ENCODE peak calls at places on chromosomes 1 and 21, in four cellular contexts. K, B, W and Q are unnamed samples.

GRCh38 chr1:85629532-85629920 is 49.0 kb downstream of the CCN1 start:
- DNase-seq in K (no peak), B (no peak), W (no peak), Q (no peak)

GRCh38 chr1:23483327-23484252 is at the start of gene ASAP3:
- DNase-seq in W (peak; percentile 57), B (peak; percentile 41), K (peak; percentile 73), Q (peak; percentile 38)

GRCh38 chr1:19049128-19049768 is 92.8 kb upstream of the IFFO2 start:
- DNase-seq in B (no peak), K (no peak), W (no peak), Q (no peak)

GRCh38 chr1:156126701-156127534 is 12.4 kb downstream of the LMNA start:
- DNase-seq in B (peak; percentile 96), K (no peak), W (peak; percentile 62), Q (no peak)

GRCh38 chr1:226711976-226712778 is 26.9 kb downstream of the ITPKB start:
- DNase-seq in B (no peak), K (no peak), W (no peak), Q (no peak)

GRCh38 chr1:177228721-177229088 is 57.9 kb downstream of the BRINP2 start:
- DNase-seq in W (peak; percentile 2), K (no peak), B (peak; percentile 50), Q (no peak)

GRCh38 chr1:196034080-196034706 is 574.0 kb downstream of the KCNT2 start:
- DNase-seq in W (no peak), B (no peak), K (peak; percentile 48), Q (peak; percentile 32)

GRCh38 chr21:36743446-36743845 is 44.5 kb downstream of the SIM2 start:
- DNase-seq in B (no peak), K (no peak), W (no peak), Q (no peak)

GRCh38 chr21:44428281-44428942 is 26.9 kb upstream of the LRRC3 start:
- DNase-seq in K (peak; percentile 88), W (peak; percentile 71), B (no peak), Q (no peak)

GRCh38 chr1:30982937-30983336 is 74.4 kb upstream of the SDC3 start:
- DNase-seq in B (peak; percentile 52), W (no peak), K (no peak), Q (no peak)

GRCh38 chr21:29077651-29078090 is 4.2 kb upstream of the CCT8 start:
- DNase-seq in B (peak; percentile 48), W (peak; percentile 17), K (no peak), Q (no peak)

GRCh38 chr21:39451332-39452206 is at the start of gene SH3BGR:
- DNase-seq in K (peak; percentile 93), W (no peak), B (no peak), Q (no peak)

GRCh38 chr1:211581521-211581920 is 2.6 kb upstream of the SLC30A1 start:
- DNase-seq in K (no peak), W (no peak), B (peak; percentile 78), Q (no peak)

GRCh38 chr21:46572850-46573249 is 32.0 kb downstream of the S100B start:
- DNase-seq in W (no peak), K (no peak), B (no peak), Q (no peak)

GRCh38 chr1:66275601-66276023 is 258.3 kb upstream of the SGIP1 start:
- DNase-seq in K (no peak), W (no peak), B (no peak), Q (no peak)

GRCh38 chr1:207752456-207753132 is 740 bp downstream of the CD46 start:
- DNase-seq in K (no peak), B (peak; percentile 13), W (peak; percentile 69), Q (no peak)

GRCh38 chr1:197391303-197392226 is 123.5 kb downstream of the CRB1 start:
- DNase-seq in K (no peak), B (no peak), W (no peak), Q (no peak)

GRCh38 chr1:38052750-38053415 is 6.3 kb upstream of the POU3F1 start:
- DNase-seq in B (no peak), W (no peak), K (peak; percentile 79), Q (no peak)

GRCh38 chr1:178541829-178542553 is 29.1 kb downstream of the TEX35 start:
- DNase-seq in K (peak; percentile 72), W (no peak), B (no peak), Q (no peak)

GRCh38 chr21:45825209-45825602 is 156.4 kb upstream of the COL6A1 start:
- DNase-seq in B (no peak), W (no peak), K (peak; percentile 25), Q (no peak)

GRCh38 chr21:35652872-35653271 is 407.5 kb downstream of the SETD4 start:
- DNase-seq in K (no peak), B (no peak), W (no peak), Q (no peak)

GRCh38 chr1:203465943-203466342 is 9.7 kb upstream of the PRELP start:
- DNase-seq in B (no peak), K (no peak), W (no peak), Q (no peak)

GRCh38 chr1:161956097-161956496 is 67.6 kb downstream of the OLFML2B start:
- DNase-seq in W (no peak), B (peak; percentile 79), K (no peak), Q (no peak)

GRCh38 chr1:169928438-169929209 is 34.9 kb upstream of the SCYL3 start:
- DNase-seq in B (peak; percentile 72), K (no peak), W (peak; percentile 64), Q (peak; percentile 11)

GRCh38 chr1:194807530-194808220 is 1621.3 kb upstream of the B3GALT2 start:
- DNase-seq in W (no peak), K (no peak), B (no peak), Q (no peak)

GRCh38 chr1:37877991-37878544 is 18.7 kb upstream of the MTF1 start:
- DNase-seq in K (no peak), W (peak; percentile 85), B (no peak), Q (no peak)

GRCh38 chr1:66758247-66758755 is 6.0 kb downstream of the DYNLT5 start:
- DNase-seq in W (no peak), B (peak; percentile 31), K (no peak), Q (no peak)

GRCh38 chr1:202237052-202237451 is 43.5 kb downstream of the LGR6 start:
- DNase-seq in W (peak; percentile 83), B (peak; percentile 15), K (peak; percentile 93), Q (peak; percentile 41)

GRCh38 chr1:56522680-56523079 is 56.7 kb downstream of the PLPP3 start:
- DNase-seq in W (no peak), K (no peak), B (no peak), Q (no peak)

GRCh38 chr21:32143222-32143939 is 135.5 kb downstream of the MIS18A start:
- DNase-seq in B (peak; percentile 3), K (peak; percentile 43), W (no peak), Q (peak; percentile 17)

GRCh38 chr1:160206421-160207117 is 1.4 kb downstream of the PEA15 start:
- DNase-seq in K (peak; percentile 57), B (peak; percentile 90), W (peak; percentile 77), Q (peak; percentile 30)

GRCh38 chr1:143720087-143721023 is 251.4 kb downstream of the FAM72C start:
- DNase-seq in B (peak; percentile 11), K (no peak), W (no peak), Q (no peak)

GRCh38 chr1:204242920-204243319 is 29.1 kb upstream of the GOLT1A start:
- DNase-seq in B (no peak), W (no peak), K (no peak), Q (no peak)

GRCh38 chr1:45329445-45329844 is 2.8 kb downstream of the HPDL start:
- DNase-seq in B (no peak), W (peak; percentile 67), K (peak; percentile 78), Q (no peak)

GRCh38 chr1:99464738-99465137 is 181.2 kb upstream of the PALMD start:
- DNase-seq in K (no peak), W (no peak), B (no peak), Q (no peak)
- H2AFZ ChIP-seq in K (no peak overlapping the region), W (no peak overlapping the region), B (no peak overlapping the region), Q (no peak overlapping the region)

GRCh38 chr1:11906870-11907269 is 19.4 kb downstream of the KIAA2013 start:
- DNase-seq in W (no peak), K (peak; percentile 56), B (no peak), Q (no peak)
- H3K18ac ChIP-seq in W (no peak overlapping the region), K (peak overlapping the region; percentile 47), B (no peak overlapping the region), Q (peak overlapping the region; percentile 76)

GRCh38 chr1:155049651-155050559 is 1.2 kb upstream of the ADAM15 start:
- DNase-seq in W (peak; percentile 78), K (no peak), B (peak; percentile 69), Q (no peak)
- H2AFZ ChIP-seq in W (peak overlapping the region; percentile 80), K (no peak overlapping the region), B (peak overlapping the region; percentile 99), Q (peak overlapping the region; percentile 92)

GRCh38 chr1:200240655-200241054 is 169.2 kb downstream of the ZNF281 start:
- DNase-seq in B (peak; percentile 47), W (no peak), K (no peak), Q (no peak)
- H3K18ac ChIP-seq in B (no peak overlapping the region), W (no peak overlapping the region), K (no peak overlapping the region), Q (no peak overlapping the region)

GRCh38 chr1:87402192-87403046 is 73.7 kb downstream of the LMO4 start:
- DNase-seq in B (peak; percentile 81), K (no peak), W (no peak), Q (no peak)

GRCh38 chr1:87399264-87399663 is 70.6 kb downstream of the LMO4 start:
- DNase-seq in W (peak; percentile 85), B (no peak), K (no peak), Q (no peak)

GRCh38 chr1:87394462-87394861 is 65.8 kb downstream of the LMO4 start:
- DNase-seq in W (no peak), K (no peak), B (no peak), Q (no peak)

GRCh38 chr1:87399701-87400100 is 71.0 kb downstream of the LMO4 start:
- DNase-seq in K (no peak), B (no peak), W (no peak), Q (no peak)

GRCh38 chr1:87398644-87399043 is 70.0 kb downstream of the LMO4 start:
- DNase-seq in K (no peak), W (peak; percentile 33), B (peak; percentile 77), Q (no peak)
- H2AFZ ChIP-seq in K (no peak overlapping the region), W (no peak overlapping the region), B (no peak overlapping the region), Q (no peak overlapping the region)

GRCh38 chr1:63914706-63915105 is 140.9 kb downstream of the ROR1 start:
- DNase-seq in W (no peak), K (no peak), B (no peak), Q (no peak)

GRCh38 chr1:63915121-63915520 is 141.3 kb downstream of the ROR1 start:
- DNase-seq in W (no peak), K (peak; percentile 46), B (peak; percentile 54), Q (no peak)

GRCh38 chr1:63913533-63913932 is 139.7 kb downstream of the ROR1 start:
- DNase-seq in W (no peak), K (no peak), B (peak; percentile 11), Q (no peak)

GRCh38 chr1:63912643-63913042 is 138.8 kb downstream of the ROR1 start:
- DNase-seq in B (no peak), W (no peak), K (no peak), Q (no peak)

GRCh38 chr1:63914241-63914640 is 140.4 kb downstream of the ROR1 start:
- DNase-seq in K (no peak), W (no peak), B (no peak), Q (no peak)
- H3K18ac ChIP-seq in K (no peak overlapping the region), W (peak overlapping the region; percentile 65), B (no peak overlapping the region), Q (no peak overlapping the region)

DNA sequence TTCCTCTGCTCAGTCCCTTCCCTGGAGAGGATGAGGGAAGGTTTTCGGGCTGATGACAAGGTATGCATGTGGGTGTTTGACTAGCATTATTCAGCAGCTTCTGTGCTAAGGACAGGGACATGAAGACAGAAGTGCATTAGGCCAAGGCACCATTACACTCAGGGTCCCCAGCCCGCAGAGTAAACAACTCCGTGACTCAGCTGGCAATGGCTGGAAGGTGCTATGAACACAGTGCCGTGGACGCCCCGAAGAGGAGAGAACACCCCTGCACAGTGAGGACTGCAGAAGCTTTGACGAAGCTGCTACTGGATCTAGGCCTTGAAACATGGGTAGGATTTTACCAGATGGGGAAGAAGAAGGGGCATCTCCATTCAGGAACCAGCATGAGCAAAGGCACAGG is 13.7 kb upstream of the EPS8L3 start:
- DNase-seq in K (no peak), B (no peak), W (no peak), Q (no peak)
- H2AFZ ChIP-seq in K (no peak overlapping the region), B (peak overlapping the region; percentile 6), W (no peak overlapping the region), Q (peak overlapping the region; percentile 65)